ENCODE peak calls at places on chromosomes 12 and 14, in six cellular contexts. A is H1, K is body of pancreas, N is endothelial cell of umbilical vein, H is heart left ventricle, W is ovary. O is an unnamed sample. For H3K36me3, the result is how much of the 10 kb centered on the place peaks cover.

GRCh38 chr12:89470741-89471504 is 53.7 kb downstream of the GALNT4 start:
- DNase-seq in A (no peak), K (no peak), N (peak), H (no peak), W (no peak), O (no peak)

GRCh38 chr12:109883429-109883828 is 3.1 kb upstream of the GLTP start:
- DNase-seq in A (no peak), K (no peak), N (no peak), H (no peak), W (no peak), O (peak)

GRCh38 chr12:29041621-29042020 is 107.5 kb upstream of the FAR2 start:
- DNase-seq in A (no peak), K (no peak), N (peak), H (no peak), W (no peak), O (no peak)

GRCh38 chr14:81323621-81324400 is 76.3 kb downstream of the STON2 start:
- DNase-seq in A (peak), K (no peak), N (no peak), H (no peak), W (no peak), O (peak)

GRCh38 chr14:56273151-56273550 is 154.9 kb downstream of the PELI2 start:
- DNase-seq in A (no peak), K (peak), N (no peak), H (peak), W (no peak), O (no peak)

GRCh38 chr12:109735825-109736551 is 22.4 kb downstream of the FAM222A start:
- DNase-seq in A (no peak), K (peak), N (no peak), H (peak), W (peak), O (peak)

GRCh38 chr12:45234134-45234865 is 18.4 kb downstream of the ANO6 start:
- DNase-seq in A (no peak), K (peak), N (peak), H (peak), W (peak), O (no peak)

GRCh38 chr12:106493531-106493930 is 89.3 kb upstream of the RFX4 start:
- DNase-seq in A (no peak), K (no peak), N (no peak), H (no peak), W (no peak), O (no peak)

GRCh38 chr12:103758310-103759089 is 82.5 kb downstream of the NT5DC3 start:
- DNase-seq in A (no peak), K (no peak), N (no peak), H (no peak), W (no peak), O (no peak)

GRCh38 chr12:132904718-132905328 is 17.4 kb upstream of the CHFR start:
- DNase-seq in A (peak), K (peak), N (peak), H (peak), W (peak), O (peak)

GRCh38 chr12:47995976-47996375 is 8.3 kb downstream of the COL2A1 start:
- DNase-seq in A (no peak), K (peak), N (peak), H (no peak), W (peak), O (no peak)

GRCh38 chr14:40113671-40114070 is 681.4 kb upstream of the FBXO33 start:
- DNase-seq in A (no peak), K (no peak), N (no peak), H (no peak), W (no peak), O (no peak)

GRCh38 chr12:55927588-55928502 is at the start of gene PYM1:
- DNase-seq in A (peak), K (peak), N (peak), H (peak), W (peak), O (peak)

GRCh38 chr12:98402081-98402480 is 113.3 kb upstream of the TMPO start:
- DNase-seq in A (no peak), K (no peak), N (no peak), H (no peak), W (no peak), O (no peak)

GRCh38 chr14:68000516-68000915 is 180.9 kb downstream of the RAD51B start:
- DNase-seq in A (no peak), K (no peak), N (peak), H (no peak), W (no peak), O (no peak)

GRCh38 chr14:53491256-53491905 is 338.3 kb upstream of the DDHD1 start:
- DNase-seq in A (no peak), K (no peak), N (peak), H (no peak), W (no peak), O (no peak)

GRCh38 chr14:68608235-68608962 is 184.5 kb downstream of the ZFP36L1 start:
- DNase-seq in A (no peak), K (peak), N (no peak), H (peak), W (peak), O (peak)

GRCh38 chr14:55129086-55129427 is at the start of gene LGALS3:
- DNase-seq in A (no peak), K (peak), N (peak), H (peak), W (peak), O (peak)

GRCh38 chr12:19201653-19202052 is 72.1 kb downstream of the PLEKHA5 start:
- DNase-seq in A (no peak), K (no peak), N (no peak), H (no peak), W (no peak), O (no peak)

GRCh38 chr12:80268924-80269749 is 169.8 kb downstream of the OTOGL start:
- DNase-seq in A (no peak), K (no peak), N (peak), H (no peak), W (no peak), O (no peak)

GRCh38 chr14:86305058-86305457 is 775.1 kb downstream of the FLRT2 start:
- DNase-seq in A (no peak), K (no peak), N (no peak), H (no peak), W (no peak), O (no peak)

GRCh38 chr14:92633724-92634123 is 114.7 kb downstream of the LGMN start:
- DNase-seq in A (no peak), K (no peak), N (no peak), H (no peak), W (no peak), O (no peak)

GRCh38 chr14:85531141-85531593 is 1.2 kb downstream of the FLRT2 start:
- DNase-seq in A (no peak), K (peak), N (peak), H (peak), W (peak), O (no peak)

GRCh38 chr12:116565963-116566362 is 6.8 kb downstream of the MAP1LC3B2 start:
- DNase-seq in A (no peak), K (no peak), N (no peak), H (no peak), W (no peak), O (no peak)

GRCh38 chr12:30996255-30996654 is 69.7 kb downstream of the TSPAN11 start:
- DNase-seq in A (no peak), K (no peak), N (peak), H (no peak), W (no peak), O (no peak)

GRCh38 chr12:724194-724855 is 28.1 kb upstream of the WNK1 start:
- DNase-seq in A (no peak), K (peak), N (no peak), H (no peak), W (no peak), O (no peak)

GRCh38 chr12:104006929-104007328 is 41.3 kb downstream of the TDG start:
- DNase-seq in A (no peak), K (no peak), N (peak), H (no peak), W (no peak), O (no peak)

GRCh38 chr12:111645433-111645832 is 40.3 kb downstream of the BRAP start:
- DNase-seq in A (no peak), K (no peak), N (peak), H (no peak), W (no peak), O (no peak)

GRCh38 chr12:127588224-127588623 is 678.7 kb upstream of the TMEM132C start:
- DNase-seq in A (no peak), K (peak), N (no peak), H (no peak), W (no peak), O (no peak)

GRCh38 chr12:127811988-127812387 is 455.0 kb upstream of the TMEM132C start:
- DNase-seq in A (peak), K (peak), N (no peak), H (peak), W (no peak), O (no peak)

GRCh38 chr12:93990832-93991748 is 157.3 kb upstream of the PLXNC1 start:
- DNase-seq in A (peak), K (peak), N (no peak), H (peak), W (no peak), O (no peak)

GRCh38 chr12:13749380-13749779 is 232.0 kb downstream of the GRIN2B start:
- DNase-seq in A (peak), K (no peak), N (no peak), H (no peak), W (no peak), O (no peak)
- H3K4me3 ChIP-seq in A (no peak), K (no peak), N (no peak), H (no peak), W (no peak), O (no peak)

GRCh38 chr12:50506753-50507473 is 2.1 kb downstream of the DIP2B start:
- DNase-seq in A (no peak), K (no peak), N (peak), H (no peak), W (no peak), O (no peak)

GRCh38 chr12:50507474-50507838 is 2.7 kb downstream of the DIP2B start:
- DNase-seq in A (no peak), K (no peak), N (no peak), H (no peak), W (no peak), O (no peak)

GRCh38 chr12:50505945-50506344 is 1.2 kb downstream of the DIP2B start:
- DNase-seq in A (no peak), K (peak), N (peak), H (no peak), W (no peak), O (peak)

GRCh38 chr12:50504798-50505385 is at the start of gene DIP2B:
- DNase-seq in A (peak), K (peak), N (peak), H (peak), W (peak), O (peak)

DNA sequence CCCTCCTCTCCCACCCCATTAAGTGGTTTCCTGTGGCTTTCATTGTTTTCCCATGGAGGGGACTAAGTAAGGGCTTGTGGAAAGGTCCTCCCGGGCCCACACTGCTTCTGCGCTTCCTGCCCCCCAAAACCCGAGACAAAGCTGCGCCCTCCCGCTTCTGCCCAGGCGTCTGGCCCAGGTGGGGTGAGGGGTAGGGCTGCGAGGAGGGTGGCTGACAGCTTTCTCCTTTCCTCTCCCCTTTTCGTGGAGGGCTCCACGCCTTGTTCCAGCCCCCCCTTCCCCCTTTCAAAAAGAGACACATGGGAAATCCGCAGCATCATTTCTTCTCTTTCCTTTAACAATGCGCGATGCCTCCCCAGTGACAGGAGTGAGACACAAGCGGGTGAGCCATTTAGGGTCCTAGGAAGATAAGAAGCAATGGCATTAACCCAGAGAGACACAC is 622 bp downstream of the DIP2B start:
- DNase-seq in A (no peak), K (peak), N (peak), H (no peak), W (peak), O (peak)
- TF ChIP-seq POLR2A in A (no peak), K (no peak), N (no peak), H (no peak), W (no peak), O (no peak)

DNA sequence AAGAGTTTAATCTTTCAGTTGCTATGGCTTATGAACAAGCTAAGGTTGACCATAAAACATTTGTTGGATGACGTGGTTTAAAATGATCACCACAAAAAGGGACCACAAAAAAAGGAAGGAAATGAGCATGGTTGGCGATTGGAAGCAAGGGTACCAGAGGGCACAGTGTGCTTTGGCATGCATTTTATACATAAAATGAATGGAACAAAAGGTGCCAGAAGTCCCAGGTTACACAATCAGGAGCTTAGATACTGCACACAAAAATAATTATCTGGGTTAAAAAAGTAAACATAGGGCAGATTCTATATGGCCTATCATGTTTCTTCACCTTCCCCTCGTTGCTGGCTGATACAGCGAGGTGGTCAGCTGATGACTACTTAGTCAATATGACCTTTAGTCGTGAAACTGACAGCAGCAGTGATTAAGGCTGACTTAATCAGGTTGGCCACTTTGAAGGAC is 50.7 kb downstream of the ZC3H14 start:
- DNase-seq in A (no peak), K (peak), N (peak), H (no peak), W (no peak), O (no peak)
- H3K36me3 ChIP-seq in A (half or more), K (under half), N (under half), H (under half), W (under half), O (under half)

GRCh38 chr14:64709126-64709525 is 4.9 kb downstream of the PLEKHG3 start:
- DNase-seq in A (no peak), K (no peak), N (no peak), H (no peak), W (no peak), O (no peak)
- H3K4me3 ChIP-seq in A (peak), K (no peak), N (no peak), H (peak), W (no peak), O (no peak)

GRCh38 chr14:20682435-20683124 is 1.8 kb upstream of the RNASE4 start:
- DNase-seq in A (no peak), K (peak), N (peak), H (peak), W (peak), O (peak)
- TF ChIP-seq POLR2A in A (peak), K (peak), N (peak), H (peak), W (peak), O (peak)

GRCh38 chr14:87944987-87945604 is 47.9 kb downstream of the GALC start:
- DNase-seq in A (no peak), K (no peak), N (peak), H (no peak), W (no peak), O (no peak)
- H3K36me3 ChIP-seq in A (under half), K (under half), N (under half), H (under half), W (under half), O (under half)

GRCh38 chr14:65334765-65335411 is 77.6 kb upstream of the FUT8 start:
- DNase-seq in A (peak), K (no peak), N (no peak), H (no peak), W (no peak), O (peak)
- H3K4me3 ChIP-seq in A (peak), K (no peak), N (no peak), H (no peak), W (no peak), O (no peak)

O was measured in Peyer's patch.